ENCODE peak calls at places on chromosomes 3 and 15, in five cellular contexts. K is CD8-positive, alpha-beta T cell; R is mucosa of descending colon; P is choroid plexus epithelial cell; N is activated B cell treated with CpG ODN at 0.5 μM for 24 hours. Z is an unnamed sample.

GRCh38 chr3:158737987-158738615 is 5.8 kb upstream of the RARRES1 start:
- DNase-seq in R (no peak), P (peak; percentile 52), K (no peak), N (no peak), Z (no peak)

GRCh38 chr15:92343869-92344643 is 49.6 kb upstream of the ST8SIA2 start:
- DNase-seq in N (no peak), R (no peak), K (no peak), P (no peak), Z (no peak)

GRCh38 chr3:30693470-30694120 is 87.2 kb downstream of the TGFBR2 start:
- DNase-seq in N (no peak), K (peak; percentile 52), P (peak; percentile 89), R (peak; percentile 61), Z (no peak)

GRCh38 chr3:133709139-133709538 is 37.1 kb upstream of the TF start:
- DNase-seq in P (no peak), K (no peak), R (no peak), N (no peak), Z (no peak)

GRCh38 chr3:64399205-64399800 is 174.0 kb upstream of the PRICKLE2 start:
- DNase-seq in R (peak; percentile 70), K (no peak), N (no peak), P (peak; percentile 81), Z (no peak)

GRCh38 chr15:63244399-63244798 is 33.0 kb upstream of the APH1B start:
- DNase-seq in K (no peak), N (no peak), R (no peak), P (peak; percentile 76), Z (no peak)

GRCh38 chr15:29376580-29376979 is 107.0 kb upstream of the NSMCE3 start:
- DNase-seq in K (no peak), N (no peak), P (no peak), R (no peak), Z (no peak)

GRCh38 chr3:187006884-187007630 is 76.7 kb downstream of the ST6GAL1 start:
- DNase-seq in K (no peak), P (no peak), N (no peak), R (no peak), Z (no peak)

GRCh38 chr15:82135645-82136044 is 89.8 kb upstream of the MEX3B start:
- DNase-seq in P (peak; percentile 64), K (no peak), N (no peak), R (no peak), Z (no peak)

GRCh38 chr15:70102827-70103226 is 5.1 kb upstream of the TLE3 start:
- DNase-seq in P (no peak), R (no peak), K (no peak), N (no peak), Z (peak; percentile 61)

GRCh38 chr3:61882253-61882652 is 320.9 kb downstream of the PTPRG start:
- DNase-seq in P (no peak), R (no peak), N (no peak), K (no peak), Z (no peak)

GRCh38 chr15:77186518-77187095 is 115.7 kb upstream of the TSPAN3 start:
- DNase-seq in N (no peak), K (no peak), P (peak; percentile 81), R (no peak), Z (no peak)

GRCh38 chr3:13544293-13544831 is 4.6 kb upstream of the FBLN2 start:
- DNase-seq in N (no peak), K (peak; percentile 64), R (no peak), P (peak; percentile 85), Z (peak; percentile 65)

GRCh38 chr3:13753926-13754325 is 125.9 kb downstream of the WNT7A start:
- DNase-seq in N (no peak), P (no peak), K (no peak), R (no peak), Z (no peak)

GRCh38 chr3:48697952-48698351 is 12.2 kb upstream of the NCKIPSD start:
- DNase-seq in N (no peak), P (no peak), K (no peak), R (no peak), Z (no peak)

GRCh38 chr3:133301194-133301593 is 98.7 kb upstream of the BFSP2 start:
- DNase-seq in N (no peak), P (peak; percentile 85), K (no peak), R (no peak), Z (no peak)

GRCh38 chr15:55742927-55743614 is at the start of gene PRTG:
- DNase-seq in P (peak; percentile 79), K (no peak), R (peak; percentile 38), N (no peak), Z (no peak)

GRCh38 chr3:80445641-80446040 is 677.8 kb upstream of the ROBO1 start:
- DNase-seq in K (no peak), N (no peak), P (no peak), R (no peak), Z (no peak)

GRCh38 chr15:63188247-63188936 is 1.0 kb upstream of the RAB8B start:
- DNase-seq in K (no peak), R (no peak), P (no peak), N (no peak), Z (no peak)

GRCh38 chr15:79308874-79309273 is 2.0 kb upstream of the TMED3 start:
- DNase-seq in N (no peak), P (no peak), K (no peak), R (no peak), Z (no peak)

GRCh38 chr3:48338635-48339034 is 5.2 kb upstream of the SPINK8 start:
- DNase-seq in N (no peak), P (peak; percentile 2), K (no peak), R (no peak), Z (no peak)

GRCh38 chr3:149424921-149425320 is 47.5 kb upstream of the TM4SF1 start:
- DNase-seq in K (no peak), N (no peak), R (no peak), P (no peak), Z (no peak)

GRCh38 chr3:68876112-68876713 is 56.1 kb downstream of the TAFA4 start:
- DNase-seq in R (peak; percentile 48), P (peak; percentile 91), K (peak; percentile 30), N (no peak), Z (no peak)

GRCh38 chr3:47976135-47976758 is 40.0 kb downstream of the MAP4 start:
- DNase-seq in K (no peak), N (no peak), R (no peak), P (no peak), Z (no peak)

GRCh38 chr3:111471851-111472250 is 70.1 kb upstream of the CD96 start:
- DNase-seq in N (no peak), P (peak; percentile 5), R (no peak), K (no peak), Z (no peak)

GRCh38 chr3:100063929-100064461 is 50.3 kb downstream of the FILIP1L start:
- DNase-seq in N (no peak), R (no peak), K (no peak), P (peak; percentile 69), Z (no peak)

GRCh38 chr3:194285859-194286197 is 65.3 kb downstream of the CPN2 start:
- DNase-seq in K (no peak), N (no peak), R (no peak), P (peak; percentile 57), Z (no peak)

GRCh38 chr3:70108546-70108945 is 109.0 kb downstream of the SAMMSON start:
- DNase-seq in N (no peak), R (no peak), P (no peak), K (no peak), Z (no peak)

GRCh38 chr15:99956022-99956775 is 223.0 kb upstream of the LYSMD4 start:
- DNase-seq in R (no peak), P (no peak), N (no peak), K (no peak), Z (peak; percentile 43)

GRCh38 chr3:122679467-122680291 is 960 bp upstream of the PARP14 start:
- DNase-seq in P (peak; percentile 3), R (peak; percentile 43), N (no peak), K (peak; percentile 13), Z (no peak)
- TF ChIP-seq CTCF in P (no peak), R (no peak), N (no peak), K (no peak), Z (peak; percentile 4)

GRCh38 chr15:68001811-68002210 is 52.3 kb upstream of the PIAS1 start:
- DNase-seq in K (no peak), P (no peak), N (no peak), R (no peak), Z (no peak)
- TF ChIP-seq CTCF in K (no peak), P (no peak), N (no peak), R (no peak), Z (no peak)

GRCh38 chr3:42118762-42119361 is 27.7 kb downstream of the TRAK1 start:
- DNase-seq in R (peak; percentile 67), P (peak; percentile 72), N (no peak), K (no peak), Z (no peak)
- TF ChIP-seq CTCF in R (no peak), P (peak; percentile 64), N (no peak), K (no peak), Z (peak; percentile 61)

DNA sequence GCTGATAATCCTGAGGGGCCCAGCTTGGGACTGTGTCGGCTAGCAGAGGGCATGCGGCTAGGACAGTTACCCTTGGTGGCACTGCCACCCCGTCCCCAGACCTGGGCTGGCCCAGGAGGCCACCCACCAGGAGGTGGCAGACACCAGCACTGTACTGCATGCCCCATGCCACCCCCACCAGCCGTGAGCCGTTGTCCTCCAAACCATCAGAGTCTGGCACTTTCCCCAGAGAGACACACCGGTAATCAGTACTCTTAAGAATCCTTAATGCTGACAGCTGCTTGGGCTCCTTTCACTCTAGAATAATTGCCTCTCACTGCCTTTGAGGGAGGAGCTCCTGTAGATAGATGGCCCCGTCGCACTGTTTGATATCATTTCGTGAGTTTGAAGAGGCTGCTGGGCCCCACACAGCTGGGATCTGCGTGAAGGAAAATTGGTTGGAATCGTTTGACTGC is 94.6 kb downstream of the LRRK1 start:
- DNase-seq in N (no peak), K (no peak), P (no peak), R (peak; percentile 0), Z (no peak)
- TF ChIP-seq CTCF in N (no peak), K (no peak), P (no peak), R (no peak), Z (no peak)

Z was measured in chondrocyte.